ENCODE peak calls at places on chromosome 18, in seven cellular contexts. K, D, G, Z, T, Y and W are unnamed samples.
A peak's percentile ranks its signal among the peaks of the same experiment; 100 is the strongest.

GRCh38 chr18:63299837-63300787 is 19.5 kb downstream of the BCL2 start:
- DNase-seq in Y (no peak), K (no peak), T (no peak), Z (no peak), D (no peak), G (no peak), W (no peak)

GRCh38 chr18:8507361-8507760 is 101.9 kb upstream of the RAB12 start:
- DNase-seq in G (no peak), Y (peak; percentile 31), Z (peak; percentile 37), D (no peak), K (no peak), T (no peak), W (no peak)

GRCh38 chr18:63879684-63880083 is 7.8 kb upstream of the SERPINB2 start:
- DNase-seq in Z (no peak), T (no peak), K (no peak), G (no peak), Y (no peak), D (no peak), W (no peak)

GRCh38 chr18:32346667-32347066 is 124.0 kb downstream of the GAREM1 start:
- DNase-seq in Z (no peak), G (no peak), K (no peak), D (no peak), T (no peak), Y (no peak), W (no peak)

GRCh38 chr18:8990276-8991031 is 112.0 kb upstream of the NDUFV2 start:
- DNase-seq in T (peak; percentile 19), Z (peak; percentile 71), G (no peak), K (peak; percentile 69), D (peak; percentile 28), Y (no peak), W (no peak)

GRCh38 chr18:55786651-55787272 is 198.8 kb upstream of the TCF4 start:
- DNase-seq in Z (no peak), G (no peak), K (no peak), D (no peak), T (no peak), Y (no peak), W (no peak)

GRCh38 chr18:3966985-3967856 is 487.9 kb downstream of the DLGAP1 start:
- DNase-seq in D (peak; percentile 17), T (peak; percentile 38), Y (no peak), K (no peak), G (no peak), Z (no peak), W (no peak)

GRCh38 chr18:8657873-8658521 is 47.4 kb upstream of the MTCL1 start:
- DNase-seq in D (no peak), T (no peak), K (no peak), Y (peak; percentile 85), Z (no peak), G (no peak), W (no peak)

GRCh38 chr18:29087616-29088246 is 910.8 kb upstream of the CDH2 start:
- DNase-seq in K (no peak), T (no peak), D (no peak), Z (no peak), Y (no peak), G (no peak), W (no peak)

DNA sequence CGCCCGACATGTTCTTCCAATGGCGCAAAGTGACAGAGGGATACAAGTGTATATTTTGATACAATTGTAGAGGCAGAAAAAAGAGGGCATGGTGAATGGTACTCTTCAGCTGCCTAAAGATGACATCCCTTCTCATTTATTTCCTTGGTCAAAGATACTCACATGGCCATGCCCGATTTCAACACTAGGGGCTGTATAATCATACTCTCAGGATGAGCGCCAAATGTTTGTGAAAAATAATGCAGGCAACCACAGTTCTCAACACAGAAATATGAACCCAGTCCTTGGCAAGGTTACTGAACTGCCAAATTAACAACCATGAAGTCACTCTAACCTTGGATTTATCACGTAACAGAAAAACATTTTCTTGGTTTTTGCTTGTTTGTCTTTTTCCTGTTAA is 204.4 kb downstream of the CCDC102B start:
- DNase-seq in K (no peak), Y (peak; percentile 4), Z (no peak), G (no peak), D (no peak), T (no peak), W (no peak)
- TF ChIP-seq CTCF in K (no peak), Y (peak; percentile 39), Z (no peak), G (peak; percentile 8), D (peak; percentile 28), T (peak; percentile 21), W (no peak)

GRCh38 chr18:25076980-25077780 is 274.8 kb downstream of the ZNF521 start:
- DNase-seq in D (no peak), T (peak; percentile 33), Y (no peak), K (no peak), Z (no peak), G (no peak), W (no peak)

GRCh38 chr18:25072205-25072604 is 279.8 kb downstream of the ZNF521 start:
- DNase-seq in Y (no peak), D (no peak), K (no peak), G (no peak), Z (no peak), T (no peak), W (no peak)

GRCh38 chr18:25077933-25078707 is 273.8 kb downstream of the ZNF521 start:
- DNase-seq in Y (no peak), T (no peak), Z (no peak), G (no peak), K (no peak), D (no peak), W (no peak)

GRCh38 chr18:25074925-25075693 is 276.9 kb downstream of the ZNF521 start:
- DNase-seq in T (no peak), Y (no peak), Z (no peak), D (no peak), K (no peak), G (no peak), W (no peak)

DNA sequence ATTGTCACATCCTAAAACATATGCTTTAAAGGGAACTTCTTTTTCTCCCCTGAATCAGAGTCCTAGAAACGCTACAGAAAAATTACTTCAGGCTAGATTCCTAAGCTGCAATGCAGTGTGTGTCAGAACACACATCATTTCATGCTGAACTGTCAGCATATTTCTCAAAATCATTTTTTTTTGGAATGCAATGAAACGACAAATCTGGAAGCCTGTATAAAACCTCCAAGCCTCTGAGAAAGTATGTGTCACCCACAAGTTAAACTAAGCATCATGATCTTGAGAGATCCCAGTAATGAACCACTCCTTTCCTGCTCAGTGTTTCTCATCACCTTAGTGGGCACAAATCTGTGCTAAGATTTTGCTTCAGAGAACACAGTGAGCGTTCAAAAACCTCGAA is 276.2 kb downstream of the ZNF521 start:
- DNase-seq in G (no peak), D (no peak), Y (no peak), K (no peak), T (no peak), Z (no peak), W (no peak)
- H3K4me1 ChIP-seq in G (peaks cover 21% of the 10 kb centered on the region), D (peaks cover 11% of the 10 kb centered on the region), Y (no peaks in the 10 kb centered on the region), K (no peaks in the 10 kb centered on the region), T (peaks cover 11% of the 10 kb centered on the region), Z (peaks cover 16% of the 10 kb centered on the region), W (no peaks in the 10 kb centered on the region)

GRCh38 chr18:57631697-57632096 is 10.1 kb upstream of the NARS1 start:
- DNase-seq in K (no peak), Y (no peak), D (no peak), G (no peak), Z (no peak), T (no peak), W (no peak)
- H3K27ac ChIP-seq in K (no peak overlapping the region), Y (no peak overlapping the region), D (no peak overlapping the region), G (no peak overlapping the region), Z (no peak overlapping the region), T (no peak overlapping the region), W (no peak overlapping the region)

GRCh38 chr18:47035156-47035671 is at the start of gene ELOA2:
- DNase-seq in Z (no peak), K (no peak), D (no peak), T (no peak), Y (no peak), G (no peak), W (no peak)

GRCh38 chr18:47036927-47037605 is 1.6 kb upstream of the ELOA2 start:
- DNase-seq in D (no peak), G (no peak), K (no peak), Y (no peak), T (no peak), Z (no peak), W (no peak)

GRCh38 chr18:47032945-47033344 is 2.5 kb downstream of the ELOA2 start:
- DNase-seq in Y (no peak), Z (no peak), K (no peak), G (no peak), D (no peak), T (no peak), W (no peak)

GRCh38 chr18:47040982-47041381 is 5.6 kb upstream of the ELOA2 start:
- DNase-seq in D (no peak), K (no peak), G (no peak), T (no peak), Z (no peak), Y (no peak), W (no peak)

DNA sequence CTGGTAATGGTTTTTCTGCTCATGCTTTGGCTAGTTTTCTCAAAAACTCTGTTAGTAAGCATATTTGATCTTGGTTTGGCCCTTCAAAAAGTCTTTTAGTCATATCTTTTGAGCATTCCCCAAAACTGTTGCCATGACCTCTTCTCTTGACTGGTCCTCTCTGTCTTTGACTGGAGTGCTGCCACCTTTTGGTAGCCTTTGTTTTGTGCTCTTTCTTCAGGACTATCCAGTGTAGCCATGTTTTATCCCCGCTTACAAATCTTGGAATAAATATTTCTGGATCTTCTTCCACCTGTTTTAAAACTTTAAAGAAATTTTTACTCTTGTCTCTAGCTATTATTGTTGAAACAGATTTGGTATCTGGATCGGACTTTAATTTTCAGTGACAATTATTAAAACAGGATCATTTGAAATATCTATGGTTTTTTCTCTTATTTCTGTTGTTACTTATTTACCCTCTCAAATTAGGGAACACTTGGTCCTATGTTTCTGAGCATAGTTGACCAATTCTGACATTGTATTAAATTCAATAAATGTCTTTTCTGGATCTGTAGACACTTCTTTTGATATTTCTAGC is 965 bp upstream of the ELOA2 start:
- DNase-seq in T (peak; percentile 38), D (no peak), K (no peak), Y (peak; percentile 52), Z (no peak), G (no peak), W (no peak)
- TF ChIP-seq CTCF in T (peak; percentile 44), D (peak; percentile 36), K (no peak), Y (peak; percentile 64), Z (no peak), G (peak; percentile 40), W (no peak)

GRCh38 chr18:22504251-22504650 is 86.5 kb upstream of the CTAGE1 start:
- DNase-seq in Z (no peak), D (no peak), Y (no peak), T (no peak), K (no peak), G (no peak), W (no peak)
- H3K4me1 ChIP-seq in Z (no peaks in the 10 kb centered on the region), D (peaks cover 24% of the 10 kb centered on the region), Y (no peaks in the 10 kb centered on the region), T (no peaks in the 10 kb centered on the region), K (no peaks in the 10 kb centered on the region), G (peaks cover 19% of the 10 kb centered on the region), W (no peaks in the 10 kb centered on the region)

DNA sequence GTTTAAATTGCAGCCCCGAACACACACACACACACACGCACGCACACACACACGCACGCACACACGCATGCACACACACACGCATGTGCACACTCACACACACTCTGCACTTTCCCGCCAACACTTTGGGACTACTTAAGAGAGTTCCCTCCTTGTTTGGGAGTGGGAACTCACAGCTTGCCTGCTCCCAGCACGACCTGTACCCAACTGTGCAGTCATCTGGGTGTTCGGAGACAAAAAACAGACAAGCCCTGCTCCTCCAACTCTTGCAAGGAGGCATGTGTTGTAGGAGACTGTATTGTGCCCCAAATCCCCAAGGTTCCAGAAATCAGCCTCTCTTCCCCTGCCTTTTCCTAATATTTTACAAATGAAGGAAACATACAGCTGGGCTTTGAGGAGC is 99.2 kb downstream of the SETBP1 start:
- DNase-seq in T (no peak), G (no peak), K (no peak), D (no peak), Y (no peak), Z (peak; percentile 81), W (no peak)
- H3K27ac ChIP-seq in T (no peak overlapping the region), G (no peak overlapping the region), K (no peak overlapping the region), D (no peak overlapping the region), Y (no peak overlapping the region), Z (no peak overlapping the region), W (no peak overlapping the region)